ENCODE peak calls at places on chromosomes 16 and 17, in nine cellular contexts. Q is prostate gland, X is GM12878, J is SK-N-MC, Z is HCT116, M is stomach, G is HL-60, K is Panc1, D is suprapubic skin. I is an unnamed sample.

GRCh38 chr16:23403547-23403946 is 49.4 kb downstream of the COG7 start:
- DNase-seq in G (no peak), X (no peak), J (no peak), M (no peak), K (no peak), Q (no peak), D (no peak), Z (no peak), I (no peak)

GRCh38 chr16:2821483-2822157 is 4.6 kb downstream of the PRSS21 start:
- DNase-seq in G (no peak), Q (no peak), Z (no peak), K (no peak), J (no peak), M (no peak), D (peak), X (no peak), I (no peak)

GRCh38 chr16:85557976-85558589 is 55.0 kb upstream of the GSE1 start:
- DNase-seq in J (no peak), Q (peak), Z (no peak), D (no peak), X (no peak), K (no peak), M (peak), G (no peak), I (peak)

GRCh38 chr17:62652251-62653001 is 25.0 kb downstream of the MRC2 start:
- DNase-seq in K (no peak), Z (no peak), G (peak), J (no peak), X (no peak), D (no peak), M (peak), Q (no peak), I (peak)

GRCh38 chr17:18217412-18218015 is 7.9 kb upstream of the LLGL1 start:
- DNase-seq in G (peak), K (peak), Z (peak), X (peak), M (peak), J (no peak), Q (peak), D (no peak), I (peak)

GRCh38 chr16:30889721-30890120 is 4.2 kb downstream of the BCL7C start:
- DNase-seq in Z (no peak), J (no peak), Q (no peak), M (no peak), X (no peak), G (no peak), K (no peak), D (no peak), I (no peak)

GRCh38 chr16:84603115-84603816 is 14.6 kb downstream of the COTL1 start:
- DNase-seq in J (no peak), X (no peak), Q (no peak), G (peak), K (peak), Z (peak), M (peak), D (peak), I (no peak)

GRCh38 chr16:55257971-55258613 is 65.9 kb upstream of the IRX6 start:
- DNase-seq in G (peak), D (peak), J (no peak), Z (peak), Q (no peak), K (no peak), M (peak), X (no peak), I (peak)

GRCh38 chr17:4110152-4110551 is 32.7 kb downstream of the ZZEF1 start:
- DNase-seq in M (no peak), K (no peak), Q (no peak), D (no peak), J (no peak), X (no peak), Z (no peak), G (no peak), I (no peak)

GRCh38 chr17:79555543-79555942 is 55.3 kb downstream of the RBFOX3 start:
- DNase-seq in D (no peak), G (no peak), K (no peak), J (no peak), M (no peak), Z (no peak), Q (no peak), X (no peak), I (no peak)

GRCh38 chr16:72317378-72317777 is 145.4 kb upstream of the PMFBP1 start:
- DNase-seq in M (no peak), D (no peak), X (no peak), J (no peak), K (no peak), Q (no peak), G (no peak), Z (no peak), I (no peak)

GRCh38 chr17:77999413-78000173 is 41.1 kb downstream of the TNRC6C start:
- DNase-seq in Q (no peak), D (no peak), M (no peak), K (no peak), Z (peak), X (no peak), G (peak), J (no peak), I (no peak)

GRCh38 chr16:87431926-87432325 is 39.8 kb downstream of the MAP1LC3B start:
- DNase-seq in J (no peak), X (no peak), M (no peak), G (no peak), D (no peak), Z (no peak), K (no peak), Q (no peak), I (no peak)

GRCh38 chr17:39739885-39740356 is 2.2 kb downstream of the GRB7 start:
- DNase-seq in J (no peak), D (no peak), K (no peak), Z (no peak), Q (no peak), M (no peak), X (no peak), G (no peak), I (peak)

GRCh38 chr17:39737331-39737760 is 392 bp upstream of the GRB7 start:
- DNase-seq in M (no peak), G (no peak), K (no peak), D (no peak), J (no peak), X (no peak), Z (no peak), Q (no peak), I (no peak)

GRCh38 chr17:39739020-39739884 is 1.5 kb downstream of the GRB7 start:
- DNase-seq in Z (peak), G (no peak), Q (peak), K (no peak), J (no peak), M (peak), D (no peak), X (no peak), I (peak)

GRCh38 chr17:39737761-39738567 is at the start of gene GRB7:
- DNase-seq in M (peak), D (no peak), G (no peak), K (no peak), Z (peak), J (no peak), Q (peak), X (no peak), I (peak)

GRCh38 chr17:39738568-39738901 is 797 bp downstream of the GRB7 start:
- DNase-seq in M (peak), J (no peak), K (no peak), G (no peak), Q (peak), D (no peak), X (no peak), Z (no peak), I (peak)
- H3K4me3 ChIP-seq in M (peak), J (peak), K (peak), G (no peak), Q (peak), D (peak), X (peak), Z (peak), I (peak)

DNA sequence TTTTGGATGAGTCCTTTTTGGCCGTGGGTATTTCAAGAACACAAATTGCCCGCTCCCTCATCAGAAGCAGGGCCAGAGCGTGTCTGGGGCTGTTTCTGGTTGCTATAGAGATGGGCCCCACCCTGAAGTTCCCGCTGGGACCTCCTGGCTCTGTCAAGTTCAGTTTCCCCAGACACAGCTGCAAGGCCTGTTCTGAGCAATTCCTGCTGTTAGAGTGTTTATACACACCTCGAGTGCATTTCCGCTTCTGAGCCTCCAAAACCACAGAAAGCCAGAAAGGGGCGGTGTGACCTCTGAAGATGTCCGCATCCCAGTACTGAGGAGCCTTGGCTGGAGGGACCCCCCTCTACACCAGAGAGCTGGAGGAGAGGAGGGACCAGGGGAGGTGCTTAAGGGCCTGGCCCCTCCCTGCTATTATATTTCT is 9.3 kb upstream of the WBP2 start:
- DNase-seq in M (peak), K (no peak), X (peak), G (peak), Z (no peak), D (peak), Q (no peak), J (no peak), I (peak)
- TF ChIP-seq POLR2AphosphoS5 in M (peak), K (no peak), X (no peak), G (no peak), Z (no peak), D (no peak), Q (peak), J (no peak), I (no peak)

GRCh38 chr16:88649924-88650748 is 717 bp downstream of the CYBA start:
- DNase-seq in X (no peak), Q (no peak), J (no peak), K (no peak), Z (no peak), M (peak), D (no peak), G (peak), I (peak)
- H3K4me3 ChIP-seq in X (peak), Q (peak), J (peak), K (peak), Z (peak), M (peak), D (peak), G (peak), I (peak)

GRCh38 chr17:69414408-69415274 is at the start of gene MAP2K6:
- DNase-seq in K (peak), X (peak), J (peak), D (peak), Q (peak), G (peak), Z (no peak), M (peak), I (peak)
- TF ChIP-seq POLR2AphosphoS5 in K (no peak), X (no peak), J (peak), D (no peak), Q (peak), G (peak), Z (no peak), M (no peak), I (peak)

GRCh38 chr17:16583781-16584180 is 14.8 kb upstream of the ZNF287 start:
- DNase-seq in Z (no peak), D (no peak), X (no peak), M (no peak), K (no peak), G (no peak), J (no peak), Q (no peak), I (no peak)

GRCh38 chr17:16589097-16589969 is 20.3 kb upstream of the ZNF287 start:
- DNase-seq in K (peak), X (peak), G (peak), D (peak), J (no peak), Z (peak), Q (peak), M (peak), I (peak)

GRCh38 chr17:16585796-16586195 is 16.8 kb upstream of the ZNF287 start:
- DNase-seq in M (no peak), J (no peak), X (no peak), G (no peak), K (no peak), Z (no peak), D (no peak), Q (no peak), I (no peak)

DNA sequence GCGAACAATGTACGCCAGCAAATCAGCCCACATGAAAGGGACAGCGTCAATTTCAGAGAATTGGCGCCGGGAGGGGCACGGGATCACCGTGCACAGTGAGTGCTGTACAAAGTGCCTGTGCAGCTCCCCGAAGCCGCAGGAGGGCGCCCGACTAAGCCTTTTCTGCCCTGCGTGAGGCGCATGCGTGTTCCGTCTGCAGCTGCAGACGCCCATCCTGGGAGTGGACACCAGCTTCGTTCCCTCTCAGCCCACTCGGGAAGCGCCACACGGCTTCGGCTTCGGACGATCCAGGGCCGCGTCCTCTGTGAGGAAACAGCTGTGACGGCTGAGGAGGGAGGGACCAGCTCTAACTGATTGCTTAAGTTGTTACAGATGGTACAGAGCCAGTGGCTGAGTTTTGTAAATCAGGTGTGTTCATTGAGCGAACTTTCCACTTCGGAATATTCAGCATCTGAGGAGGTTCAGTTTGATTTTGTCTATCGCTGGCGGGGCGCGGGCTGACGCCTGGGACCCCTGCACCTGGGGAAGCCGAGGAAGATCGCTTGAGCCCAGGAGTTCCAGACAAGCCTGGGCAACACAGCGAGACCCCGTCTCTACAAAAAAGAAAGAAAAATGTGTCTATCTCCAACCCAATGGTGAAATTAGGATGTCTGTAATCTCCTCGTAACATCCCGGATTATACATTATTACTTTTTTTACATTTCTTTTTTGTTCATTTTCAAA is 15.4 kb upstream of the ZNF287 start:
- DNase-seq in K (peak), G (peak), X (peak), J (no peak), M (peak), Z (no peak), Q (peak), D (peak), I (peak)
- H3K4me3 ChIP-seq in K (peak), G (no peak), X (no peak), J (peak), M (peak), Z (no peak), Q (peak), D (peak), I (peak)

GRCh38 chr17:64368277-64368676 is 22.4 kb downstream of the PECAM1 start:
- DNase-seq in Z (no peak), J (no peak), M (no peak), Q (no peak), K (no peak), G (no peak), X (no peak), D (no peak), I (no peak)

GRCh38 chr17:64373722-64374121 is 16.9 kb downstream of the PECAM1 start:
- DNase-seq in X (no peak), J (no peak), G (no peak), K (no peak), M (no peak), Z (no peak), Q (no peak), D (no peak), I (no peak)

DNA sequence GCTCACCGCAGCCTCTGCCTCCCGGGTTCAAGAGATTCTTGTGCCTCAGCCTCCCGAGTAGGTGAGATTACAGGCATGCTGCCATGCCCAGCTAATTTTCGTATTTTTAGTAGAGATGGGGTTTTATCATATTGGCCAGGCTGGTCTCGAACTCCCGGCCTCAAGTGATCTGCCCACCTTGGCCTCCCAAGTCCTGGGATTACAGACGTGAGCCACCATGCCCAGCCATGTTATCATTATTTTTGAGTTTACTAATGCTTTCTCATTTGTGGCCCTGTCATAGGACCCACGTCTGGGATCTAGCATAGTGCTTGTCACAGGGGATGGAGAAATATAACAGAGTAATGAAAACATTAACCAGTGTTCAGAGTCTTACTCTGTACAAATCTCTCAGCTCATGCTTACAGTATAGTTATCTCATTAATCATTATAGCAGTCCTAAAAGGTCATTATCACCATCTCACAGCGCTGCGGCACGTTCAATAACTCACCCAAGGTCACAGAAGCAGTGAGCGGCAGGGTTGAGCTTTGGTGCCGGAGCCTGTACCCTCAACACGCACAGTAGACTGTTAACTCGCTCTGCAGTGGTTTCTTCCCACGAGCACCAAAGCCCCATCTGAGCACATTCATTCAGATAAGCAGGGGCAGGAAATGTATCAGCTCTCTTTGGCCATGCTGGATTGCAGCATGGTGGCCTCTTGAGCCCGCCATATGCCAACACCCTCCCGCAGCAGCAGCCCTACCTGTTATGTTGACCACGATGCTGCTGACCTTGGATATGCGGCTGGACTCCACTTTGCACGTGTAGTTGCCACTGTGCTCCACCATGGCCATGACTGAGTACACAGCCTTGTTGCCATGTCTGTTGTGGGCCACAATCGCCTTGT is 21.4 kb downstream of the PECAM1 start:
- DNase-seq in X (no peak), Z (no peak), G (no peak), D (no peak), J (no peak), M (no peak), K (no peak), Q (no peak), I (no peak)
- TF ChIP-seq POLR2AphosphoS5 in X (no peak), Z (no peak), G (no peak), D (no peak), J (no peak), M (no peak), K (no peak), Q (no peak), I (no peak)

GRCh38 chr17:50219345-50219744 is 17.9 kb upstream of the COL1A1 start:
- DNase-seq in G (no peak), M (no peak), Q (no peak), K (no peak), Z (no peak), J (no peak), X (no peak), D (no peak), I (no peak)
- H3K4me3 ChIP-seq in G (no peak), M (no peak), Q (no peak), K (no peak), Z (peak), J (no peak), X (no peak), D (no peak), I (no peak)

I was measured in GM23338.